ENCODE peak calls at places on chromosomes 2 and 18, in seven cellular contexts. A is tibial nerve, F is prostate gland, H is H1, U is astrocyte of the spinal cord, R is skeletal muscle cell, M is breast epithelium. X is an unnamed sample.

GRCh38 chr2:46439582-46439981 is 39.8 kb upstream of the TMEM247 start:
- DNase-seq in A (no peak), F (no peak), H (no peak), U (no peak), R (no peak), M (no peak), X (no peak)

GRCh38 chr2:23756593-23757292 is 170.2 kb downstream of the ATAD2B start:
- DNase-seq in A (no peak), F (no peak), H (no peak), U (no peak), R (no peak), M (no peak), X (no peak)

GRCh38 chr2:63589148-63589972 is 597 bp downstream of the MDH1 start:
- DNase-seq in A (no peak), F (no peak), H (no peak), U (no peak), R (no peak), M (no peak), X (no peak)

GRCh38 chr2:46813680-46814079 is 101.9 kb downstream of the MCFD2 start:
- DNase-seq in A (no peak), F (no peak), H (no peak), U (no peak), R (no peak), M (peak; percentile 14), X (no peak)

GRCh38 chr18:36672437-36673344 is 156.1 kb downstream of the TPGS2 start:
- DNase-seq in A (no peak), F (peak; percentile 86), H (no peak), U (peak; percentile 40), R (no peak), M (peak; percentile 80), X (peak; percentile 42)

GRCh38 chr2:161152302-161152701 is 7.9 kb upstream of the TANK start:
- DNase-seq in A (no peak), F (no peak), H (no peak), U (no peak), R (no peak), M (no peak), X (no peak)

GRCh38 chr2:47336259-47337238 is 66.4 kb upstream of the MSH2 start:
- DNase-seq in A (no peak), F (no peak), H (no peak), U (no peak), R (no peak), M (no peak), X (no peak)

GRCh38 chr2:161136194-161136593 is 24.0 kb upstream of the TANK start:
- DNase-seq in A (no peak), F (no peak), H (no peak), U (peak; percentile 11), R (no peak), M (no peak), X (no peak)

GRCh38 chr18:57698571-57699276 is 77.1 kb upstream of the NARS1 start:
- DNase-seq in A (no peak), F (peak; percentile 50), H (no peak), U (peak; percentile 64), R (peak; percentile 70), M (no peak), X (no peak)

GRCh38 chr18:75658330-75658729 is 230.8 kb upstream of the SMIM21 start:
- DNase-seq in A (no peak), F (no peak), H (no peak), U (no peak), R (no peak), M (no peak), X (no peak)

GRCh38 chr18:63681449-63682381 is 20.0 kb upstream of the SERPINB3 start:
- DNase-seq in A (no peak), F (peak; percentile 53), H (no peak), U (no peak), R (no peak), M (no peak), X (no peak)

GRCh38 chr2:117801826-117802225 is 12.7 kb upstream of the DDX18 start:
- DNase-seq in A (no peak), F (no peak), H (no peak), U (no peak), R (no peak), M (no peak), X (no peak)

GRCh38 chr2:237631029-237631785 is 3.8 kb downstream of the LRRFIP1 start:
- DNase-seq in A (no peak), F (no peak), H (no peak), U (no peak), R (no peak), M (no peak), X (no peak)

GRCh38 chr2:230885467-230886130 is 20.9 kb downstream of the ITM2C start:
- DNase-seq in A (no peak), F (no peak), H (no peak), U (peak; percentile 77), R (peak; percentile 28), M (no peak), X (no peak)

GRCh38 chr2:212956665-212957064 is 194.7 kb downstream of the IKZF2 start:
- DNase-seq in A (no peak), F (no peak), H (no peak), U (no peak), R (no peak), M (peak; percentile 57), X (no peak)
- H3K4me3 ChIP-seq in A (no peak overlapping the region), F (no peak overlapping the region), H (no peak overlapping the region), U (no peak overlapping the region), R (no peak overlapping the region), M (no peak overlapping the region), X (no peak overlapping the region)

DNA sequence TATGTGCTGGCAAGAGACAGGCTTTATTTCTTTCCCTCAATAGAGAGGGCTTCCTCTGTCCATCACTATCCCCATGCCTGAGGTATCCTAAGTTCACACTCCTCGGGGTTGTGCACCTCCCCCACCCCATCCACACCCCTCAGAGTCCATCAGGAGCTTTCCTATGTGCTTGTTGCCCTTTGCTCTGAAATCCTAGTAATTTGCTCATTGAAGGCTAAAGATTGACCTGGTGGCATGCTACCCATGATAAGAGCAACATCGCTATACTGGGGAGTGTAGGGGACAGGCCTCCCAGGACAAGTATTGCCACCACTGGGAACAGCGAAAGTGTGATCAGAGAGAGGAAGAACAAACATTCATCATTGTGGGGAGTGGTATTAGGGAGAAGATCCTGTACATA is 37.0 kb downstream of the B4GALT6 start:
- DNase-seq in A (no peak), F (no peak), H (no peak), U (no peak), R (no peak), M (no peak), X (no peak)
- H3K4me3 ChIP-seq in A (no peak overlapping the region), F (no peak overlapping the region), H (no peak overlapping the region), U (no peak overlapping the region), R (no peak overlapping the region), M (no peak overlapping the region), X (no peak overlapping the region)

GRCh38 chr2:204260906-204261305 is 284.4 kb upstream of the PARD3B start:
- DNase-seq in A (no peak), F (no peak), H (no peak), U (no peak), R (no peak), M (no peak), X (no peak)

GRCh38 chr2:204261776-204262175 is 283.5 kb upstream of the PARD3B start:
- DNase-seq in A (no peak), F (no peak), H (no peak), U (no peak), R (no peak), M (no peak), X (no peak)

GRCh38 chr2:204264746-204265145 is 280.5 kb upstream of the PARD3B start:
- DNase-seq in A (no peak), F (no peak), H (no peak), U (no peak), R (no peak), M (no peak), X (no peak)

GRCh38 chr2:204265701-204266310 is 279.5 kb upstream of the PARD3B start:
- DNase-seq in A (no peak), F (no peak), H (no peak), U (no peak), R (no peak), M (no peak), X (no peak)

DNA sequence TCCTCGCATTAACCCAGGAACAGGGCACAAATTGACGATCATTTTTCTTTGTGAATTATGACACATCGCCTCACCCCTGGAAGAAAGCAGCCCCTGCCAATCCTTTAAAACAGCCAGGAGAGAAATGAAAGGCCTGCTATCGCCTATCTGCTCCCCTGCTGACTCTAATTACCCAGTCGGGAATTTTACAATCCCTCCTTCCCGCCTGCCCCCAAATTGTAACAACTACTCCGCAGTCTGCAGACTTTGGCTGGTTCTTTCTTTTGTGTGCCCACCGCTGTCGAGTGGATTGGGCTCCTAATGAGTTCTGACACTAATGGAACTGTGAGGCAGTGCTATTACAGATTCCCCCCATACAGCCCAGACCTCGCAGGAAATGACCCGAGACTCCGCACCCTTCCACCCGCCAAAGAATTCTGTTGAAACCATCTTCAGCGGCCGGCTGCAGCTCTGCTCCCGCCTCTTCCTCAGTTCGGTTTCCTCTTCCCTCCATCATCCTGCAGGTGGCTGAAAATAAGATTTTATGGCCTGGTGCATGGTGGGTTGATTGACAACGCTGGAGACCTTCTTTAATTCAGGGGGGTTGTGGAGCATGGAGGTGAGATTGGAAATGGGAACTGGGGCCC is 281.1 kb upstream of the PARD3B start:
- DNase-seq in A (no peak), F (no peak), H (no peak), U (no peak), R (no peak), M (no peak), X (no peak)
- H3K4me3 ChIP-seq in A (no peak overlapping the region), F (no peak overlapping the region), H (no peak overlapping the region), U (no peak overlapping the region), R (no peak overlapping the region), M (no peak overlapping the region), X (no peak overlapping the region)

GRCh38 chr2:127078691-127079270 is 28.2 kb downstream of the BIN1 start:
- DNase-seq in A (no peak), F (no peak), H (no peak), U (no peak), R (no peak), M (no peak), X (no peak)
- H3K4me3 ChIP-seq in A (no peak overlapping the region), F (no peak overlapping the region), H (no peak overlapping the region), U (no peak overlapping the region), R (no peak overlapping the region), M (no peak overlapping the region), X (no peak overlapping the region)

DNA sequence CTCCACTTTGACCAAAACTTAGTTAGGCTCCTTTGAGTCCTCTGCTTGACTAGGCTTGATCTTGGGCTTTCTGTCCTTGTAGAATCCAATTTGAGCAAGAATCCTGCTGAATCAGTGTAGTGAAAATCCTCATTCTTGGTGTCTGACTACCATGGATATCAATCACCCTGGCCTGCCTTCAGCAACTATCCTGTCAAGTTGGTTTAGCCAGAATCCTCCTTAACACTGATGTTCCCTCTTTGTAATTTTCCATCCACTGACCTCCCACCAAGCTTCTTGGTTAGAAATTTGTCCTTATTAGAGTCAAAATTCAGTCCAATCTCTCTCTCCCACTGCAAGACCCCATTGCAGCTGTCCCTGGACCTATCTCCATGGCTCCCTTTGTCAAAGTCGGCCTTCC is 494 bp upstream of the RBM45 start:
- DNase-seq in A (no peak), F (no peak), H (no peak), U (no peak), R (no peak), M (no peak), X (no peak)
- H3K4me3 ChIP-seq in A (no peak overlapping the region), F (peak overlapping the region; percentile 67), H (no peak overlapping the region), U (peak overlapping the region; percentile 97), R (no peak overlapping the region), M (no peak overlapping the region), X (no peak overlapping the region)

X was measured in lung.